ENCODE peak calls at places on chromosome 19, in eight cellular contexts. W, S, C, E, P, G, Z and D are unnamed samples.

GRCh38 chr19:2962018-2962670 is 15.2 kb upstream of the TLE6 start:
- DNase-seq in E (no peak), G (no peak), C (peak), W (peak), P (no peak), S (peak), Z (peak), D (no peak)

GRCh38 chr19:21688464-21688863 is 78.9 kb downstream of the ZNF100 start:
- DNase-seq in E (no peak), P (no peak), W (no peak), Z (no peak), S (no peak), C (no peak), G (no peak), D (no peak)

GRCh38 chr19:57241181-57241580 is 749 bp downstream of the ZNF805 start:
- DNase-seq in P (no peak), W (peak), G (no peak), Z (no peak), S (peak), E (no peak), C (no peak), D (no peak)

GRCh38 chr19:1166872-1167573 is 7.0 kb downstream of the SBNO2 start:
- DNase-seq in C (no peak), E (no peak), G (no peak), S (no peak), Z (peak), W (no peak), P (no peak), D (no peak)

GRCh38 chr19:46639356-46640061 is 3.5 kb upstream of the GNG8 start:
- DNase-seq in P (peak), E (no peak), W (peak), S (no peak), C (no peak), G (no peak), Z (no peak), D (no peak)

GRCh38 chr19:29879655-29879974 is 62.4 kb upstream of the URI1 start:
- DNase-seq in P (no peak), S (no peak), G (no peak), Z (no peak), C (no peak), E (no peak), W (no peak), D (no peak)

GRCh38 chr19:49780861-49781260 is 14.1 kb downstream of the AP2A1 start:
- DNase-seq in Z (no peak), P (no peak), S (no peak), G (no peak), W (no peak), E (no peak), C (no peak), D (no peak)

GRCh38 chr19:56084835-56085536 is 36.1 kb downstream of the ZNF787 start:
- DNase-seq in W (no peak), E (no peak), Z (no peak), C (no peak), G (no peak), P (no peak), S (no peak), D (no peak)

GRCh38 chr19:3061214-3062161 is 807 bp downstream of the TLE5 start:
- DNase-seq in E (peak), W (no peak), C (no peak), P (peak), G (peak), S (no peak), Z (peak), D (peak)

GRCh38 chr19:4866595-4867424 is 657 bp downstream of the PLIN3 start:
- DNase-seq in C (no peak), E (peak), G (no peak), P (peak), Z (peak), S (peak), W (peak), D (peak)

GRCh38 chr19:16076154-16076957 is at the start of gene TPM4:
- DNase-seq in C (peak), S (peak), P (peak), Z (peak), E (peak), G (peak), W (peak), D (peak)

GRCh38 chr19:13212759-13213330 is 62.6 kb downstream of the IER2 start:
- DNase-seq in C (peak), G (peak), P (no peak), W (peak), Z (peak), S (no peak), E (peak), D (no peak)

GRCh38 chr19:18424122-18424889 is 5.1 kb downstream of the SSBP4 start:
- DNase-seq in Z (no peak), E (no peak), C (no peak), P (no peak), G (no peak), W (no peak), S (no peak), D (no peak)

GRCh38 chr19:17618281-17618903 is 62.9 kb downstream of the COLGALT1 start:
- DNase-seq in Z (no peak), W (no peak), E (no peak), P (no peak), S (no peak), C (no peak), G (no peak), D (no peak)

GRCh38 chr19:12868540-12869112 is 12.6 kb downstream of the DNASE2 start:
- DNase-seq in C (no peak), E (no peak), P (no peak), G (no peak), Z (no peak), W (no peak), S (peak), D (no peak)

GRCh38 chr19:28535352-28535775 is 677.6 kb downstream of the UQCRFS1 start:
- DNase-seq in G (no peak), S (no peak), E (no peak), P (no peak), Z (no peak), C (no peak), W (no peak), D (no peak)

GRCh38 chr19:1570836-1571235 is 2.7 kb upstream of the MEX3D start:
- DNase-seq in P (no peak), C (no peak), E (no peak), G (no peak), W (no peak), S (no peak), Z (no peak), D (no peak)

GRCh38 chr19:14375055-14375581 is 6.1 kb upstream of the ADGRE5 start:
- DNase-seq in S (no peak), Z (peak), W (no peak), P (no peak), C (no peak), E (peak), G (no peak), D (no peak)

GRCh38 chr19:47613165-47614146 is 4.5 kb downstream of the BICRA start:
- DNase-seq in E (no peak), G (no peak), Z (peak), W (peak), C (no peak), S (peak), P (no peak), D (no peak)

GRCh38 chr19:10686661-10687517 is 14.3 kb upstream of the QTRT1 start:
- DNase-seq in P (no peak), E (no peak), S (no peak), W (peak), C (no peak), G (no peak), Z (no peak), D (no peak)

GRCh38 chr19:38980583-38981374 is 5.2 kb upstream of the FBXO17 start:
- DNase-seq in W (no peak), P (no peak), Z (no peak), S (peak), G (no peak), E (no peak), C (no peak), D (no peak)

GRCh38 chr19:29045708-29046107 is 167.2 kb downstream of the UQCRFS1 start:
- DNase-seq in C (no peak), G (no peak), S (no peak), W (no peak), P (no peak), E (no peak), Z (no peak), D (no peak)

GRCh38 chr19:6767081-6767356 is 216 bp downstream of the SH2D3A start:
- DNase-seq in S (no peak), P (no peak), G (no peak), C (no peak), E (no peak), Z (no peak), W (no peak), D (no peak)

GRCh38 chr19:45782162-45782623 is at the start of gene DMPK:
- DNase-seq in C (no peak), E (no peak), G (no peak), W (peak), Z (no peak), P (peak), S (no peak), D (peak)

GRCh38 chr19:34503546-34504272 is 22.2 kb downstream of the WTIP start:
- DNase-seq in E (no peak), Z (no peak), P (no peak), W (no peak), S (no peak), C (no peak), G (no peak), D (peak)

GRCh38 chr19:50453243-50453642 is 20.6 kb downstream of the MYBPC2 start:
- DNase-seq in G (no peak), C (no peak), P (no peak), Z (no peak), S (no peak), E (no peak), W (no peak), D (no peak)

GRCh38 chr19:55654833-55655647 is at the start of gene U2AF2:
- DNase-seq in E (peak), C (peak), W (peak), P (peak), G (peak), Z (peak), S (peak), D (peak)

GRCh38 chr19:18896421-18896841 is 473 bp upstream of the CERS1 start:
- DNase-seq in G (no peak), E (no peak), P (no peak), C (no peak), Z (peak), S (no peak), W (no peak), D (no peak)

GRCh38 chr19:43739419-43739818 is 15.3 kb downstream of the SMG9 start:
- DNase-seq in S (no peak), Z (no peak), G (no peak), E (no peak), C (no peak), W (no peak), P (no peak), D (no peak)

GRCh38 chr19:40862333-40862732 is 12.1 kb upstream of the CYP2A6 start:
- DNase-seq in S (no peak), P (no peak), E (no peak), Z (no peak), W (no peak), G (no peak), C (no peak), D (no peak)

GRCh38 chr19:50460161-50460765 is 16.0 kb upstream of the EMC10 start:
- DNase-seq in Z (no peak), W (peak), G (no peak), C (no peak), P (no peak), S (peak), E (no peak), D (no peak)

GRCh38 chr19:48940902-48941301 is 7.4 kb downstream of the DHDH start:
- DNase-seq in G (no peak), P (no peak), Z (no peak), E (no peak), C (no peak), S (no peak), W (no peak), D (no peak)

GRCh38 chr19:36169084-36169760 is 17.0 kb upstream of the COX7A1 start:
- DNase-seq in C (peak), S (peak), P (no peak), G (no peak), Z (peak), W (no peak), E (no peak), D (peak)

GRCh38 chr19:49425922-49426592 is 869 bp downstream of the GFY start:
- DNase-seq in C (no peak), G (no peak), E (no peak), S (no peak), P (no peak), Z (no peak), W (no peak), D (no peak)

GRCh38 chr19:11931513-11931912 is 6.6 kb downstream of the ZNF700 start:
- DNase-seq in Z (no peak), G (no peak), C (no peak), E (no peak), S (no peak), P (no peak), W (no peak), D (no peak)

GRCh38 chr19:8585894-8586750 is 8.9 kb upstream of the MYO1F start:
- DNase-seq in Z (peak), C (no peak), S (no peak), P (no peak), G (peak), E (peak), W (no peak), D (peak)